ENCODE peak calls at places on chromosomes 2 and 18, in four cellular contexts. One of them, this sample, is unnamed.

GRCh38 chr18:48974304-48975220 is 23.8 kb upstream of the SMAD7 start:
- DNase-seq in brain microvascular endothelial cell: no peak
- DNase-seq in amygdala: no peak
- DNase-seq in caudate nucleus: no peak
- DNase-seq in this sample: no peak

GRCh38 chr2:120647487-120647886 is 88.2 kb upstream of the GLI2 start:
- DNase-seq in brain microvascular endothelial cell: peak; percentile 13
- DNase-seq in amygdala: no peak
- DNase-seq in caudate nucleus: no peak
- DNase-seq in this sample: peak; percentile 20

GRCh38 chr2:43345872-43346271 is 119.5 kb upstream of the ZFP36L2 start:
- DNase-seq in brain microvascular endothelial cell: no peak
- DNase-seq in amygdala: no peak
- DNase-seq in caudate nucleus: no peak
- DNase-seq in this sample: no peak

GRCh38 chr2:54999182-54999581 is 51.1 kb downstream of the RTN4 start:
- DNase-seq in brain microvascular endothelial cell: peak; percentile 51
- DNase-seq in amygdala: no peak
- DNase-seq in caudate nucleus: peak; percentile 76
- DNase-seq in this sample: peak; percentile 54

GRCh38 chr2:43307973-43308372 is 81.6 kb upstream of the ZFP36L2 start:
- DNase-seq in brain microvascular endothelial cell: no peak
- DNase-seq in amygdala: no peak
- DNase-seq in caudate nucleus: no peak
- DNase-seq in this sample: no peak

GRCh38 chr2:127619191-127619590 is 26.8 kb upstream of the GPR17 start:
- DNase-seq in brain microvascular endothelial cell: no peak
- DNase-seq in amygdala: no peak
- DNase-seq in caudate nucleus: no peak
- DNase-seq in this sample: no peak

GRCh38 chr2:3204031-3204430 is 173.6 kb downstream of the EIPR1 start:
- DNase-seq in brain microvascular endothelial cell: no peak
- DNase-seq in amygdala: no peak
- DNase-seq in caudate nucleus: no peak
- DNase-seq in this sample: no peak

GRCh38 chr2:209960676-209961630 is 41.5 kb upstream of the RPE start:
- DNase-seq in brain microvascular endothelial cell: peak; percentile 56
- DNase-seq in amygdala: no peak
- DNase-seq in caudate nucleus: peak; percentile 15
- DNase-seq in this sample: peak; percentile 89

GRCh38 chr2:112181571-112182290 is 43.5 kb downstream of the FBLN7 start:
- DNase-seq in brain microvascular endothelial cell: no peak
- DNase-seq in amygdala: no peak
- DNase-seq in caudate nucleus: no peak
- DNase-seq in this sample: no peak

GRCh38 chr2:170712653-170713279 is 2.4 kb upstream of the SP5 start:
- DNase-seq in brain microvascular endothelial cell: no peak
- DNase-seq in amygdala: no peak
- DNase-seq in caudate nucleus: no peak
- DNase-seq in this sample: no peak

GRCh38 chr2:207012461-207012860 is 73.1 kb downstream of the CPO start:
- DNase-seq in brain microvascular endothelial cell: no peak
- DNase-seq in amygdala: no peak
- DNase-seq in caudate nucleus: no peak
- DNase-seq in this sample: no peak

GRCh38 chr2:218857371-218858137 is 2.1 kb upstream of the WNT6 start:
- DNase-seq in brain microvascular endothelial cell: no peak
- DNase-seq in amygdala: no peak
- DNase-seq in caudate nucleus: no peak
- DNase-seq in this sample: no peak

GRCh38 chr2:156319811-156320490 is 12.6 kb downstream of the NR4A2 start:
- DNase-seq in brain microvascular endothelial cell: no peak
- DNase-seq in amygdala: no peak
- DNase-seq in caudate nucleus: peak; percentile 18
- DNase-seq in this sample: no peak

GRCh38 chr2:17626986-17627385 is 86.5 kb downstream of the VSNL1 start:
- DNase-seq in brain microvascular endothelial cell: no peak
- DNase-seq in amygdala: no peak
- DNase-seq in caudate nucleus: no peak
- DNase-seq in this sample: no peak

GRCh38 chr2:111025288-111025687 is 95.4 kb upstream of the BCL2L11 start:
- DNase-seq in brain microvascular endothelial cell: no peak
- DNase-seq in amygdala: no peak
- DNase-seq in caudate nucleus: no peak
- DNase-seq in this sample: no peak

GRCh38 chr2:88831071-88831791 is 139.8 kb downstream of the RPIA start:
- DNase-seq in brain microvascular endothelial cell: no peak
- DNase-seq in amygdala: no peak
- DNase-seq in caudate nucleus: no peak
- DNase-seq in this sample: peak; percentile 1

GRCh38 chr2:203476881-203477280 is 58.2 kb downstream of the RAPH1 start:
- DNase-seq in brain microvascular endothelial cell: no peak
- DNase-seq in amygdala: no peak
- DNase-seq in caudate nucleus: no peak
- DNase-seq in this sample: no peak

GRCh38 chr2:23112517-23112916 is 272.5 kb upstream of the KLHL29 start:
- DNase-seq in brain microvascular endothelial cell: no peak
- DNase-seq in amygdala: no peak
- DNase-seq in caudate nucleus: no peak
- DNase-seq in this sample: no peak

GRCh38 chr2:27049422-27050280 is 1.8 kb upstream of the AGBL5 start:
- DNase-seq in brain microvascular endothelial cell: no peak
- DNase-seq in amygdala: no peak
- DNase-seq in caudate nucleus: peak; percentile 46
- DNase-seq in this sample: no peak

GRCh38 chr2:148402786-148403185 is 241.8 kb upstream of the EPC2 start:
- DNase-seq in brain microvascular endothelial cell: no peak
- DNase-seq in amygdala: no peak
- DNase-seq in caudate nucleus: no peak
- DNase-seq in this sample: no peak

GRCh38 chr18:59460060-59460395 is 101.0 kb upstream of the LMAN1 start:
- DNase-seq in brain microvascular endothelial cell: no peak
- DNase-seq in amygdala: no peak
- DNase-seq in caudate nucleus: no peak
- DNase-seq in this sample: no peak

GRCh38 chr2:190786404-190787166 is 94.0 kb upstream of the GLS start:
- DNase-seq in brain microvascular endothelial cell: no peak
- DNase-seq in amygdala: no peak
- DNase-seq in caudate nucleus: no peak
- DNase-seq in this sample: no peak

GRCh38 chr2:3728104-3729054 is 25.0 kb downstream of the DCDC2C start:
- DNase-seq in brain microvascular endothelial cell: peak; percentile 32
- DNase-seq in amygdala: no peak
- DNase-seq in caudate nucleus: peak; percentile 30
- DNase-seq in this sample: peak; percentile 67

GRCh38 chr2:117537030-117537429 is 277.5 kb upstream of the DDX18 start:
- DNase-seq in brain microvascular endothelial cell: no peak
- DNase-seq in amygdala: no peak
- DNase-seq in caudate nucleus: no peak
- DNase-seq in this sample: no peak

GRCh38 chr2:12168354-12169059 is 422.1 kb downstream of the LPIN1 start:
- DNase-seq in brain microvascular endothelial cell: no peak
- DNase-seq in amygdala: no peak
- DNase-seq in caudate nucleus: no peak
- DNase-seq in this sample: no peak

GRCh38 chr2:37635359-37636208 is 35.9 kb downstream of the CDC42EP3 start:
- DNase-seq in brain microvascular endothelial cell: peak; percentile 90
- DNase-seq in amygdala: no peak
- DNase-seq in caudate nucleus: no peak
- DNase-seq in this sample: peak; percentile 73

GRCh38 chr2:230472619-230473018 is 56.6 kb downstream of the SP100 start:
- DNase-seq in brain microvascular endothelial cell: peak; percentile 53
- DNase-seq in amygdala: no peak
- DNase-seq in caudate nucleus: no peak
- DNase-seq in this sample: peak; percentile 52

GRCh38 chr2:109726666-109727270 is 67.3 kb upstream of the RGPD5 start:
- DNase-seq in brain microvascular endothelial cell: no peak
- DNase-seq in amygdala: no peak
- DNase-seq in caudate nucleus: no peak
- DNase-seq in this sample: no peak

GRCh38 chr2:105812180-105813044 is 67.7 kb downstream of the NCK2 start:
- DNase-seq in brain microvascular endothelial cell: peak; percentile 61
- DNase-seq in amygdala: peak; percentile 22
- DNase-seq in caudate nucleus: no peak
- DNase-seq in this sample: peak; percentile 88

GRCh38 chr2:152409691-152410597 is 75.0 kb downstream of the FMNL2 start:
- DNase-seq in brain microvascular endothelial cell: peak; percentile 40
- DNase-seq in amygdala: no peak
- DNase-seq in caudate nucleus: peak; percentile 19
- DNase-seq in this sample: peak; percentile 65